ENCODE peak calls at places on chromosomes 12 and 14, in five cellular contexts. V, O, Y, A and H are unnamed samples.

GRCh38 chr12:132222096-132222807 is 78.0 kb downstream of the NOC4L start:
- DNase-seq in A (peak), V (no peak), O (peak), Y (peak), H (peak)

GRCh38 chr14:75979071-75979571 is 2.7 kb downstream of the TGFB3 start:
- DNase-seq in A (peak), O (no peak), Y (no peak), V (no peak), H (peak)

GRCh38 chr12:123101467-123102004 is 49.4 kb downstream of the PITPNM2 start:
- DNase-seq in O (no peak), A (no peak), Y (no peak), V (no peak), H (no peak)

GRCh38 chr14:94126800-94127199 is 2.6 kb downstream of the IFI27L2 start:
- DNase-seq in O (no peak), Y (no peak), V (peak), A (no peak), H (no peak)

GRCh38 chr12:50609292-50609874 is 104.6 kb downstream of the DIP2B start:
- DNase-seq in Y (no peak), O (no peak), A (no peak), V (no peak), H (no peak)

GRCh38 chr14:30143617-30144016 is 216.0 kb upstream of the PRKD1 start:
- DNase-seq in Y (no peak), A (peak), O (no peak), V (no peak), H (no peak)

GRCh38 chr12:2168808-2169207 is 116.0 kb downstream of the CACNA1C start:
- DNase-seq in O (peak), V (no peak), A (no peak), Y (no peak), H (no peak)

GRCh38 chr14:105281354-105282097 is 19.3 kb downstream of the BRF1 start:
- DNase-seq in V (no peak), Y (peak), O (no peak), A (peak), H (no peak)

GRCh38 chr14:87449016-87449415 is 544.0 kb downstream of the GALC start:
- DNase-seq in V (no peak), O (no peak), A (no peak), Y (no peak), H (no peak)

GRCh38 chr14:67705211-67705610 is 3.5 kb downstream of the RDH12 start:
- DNase-seq in Y (no peak), O (no peak), A (no peak), V (no peak), H (no peak)

GRCh38 chr14:54487771-54488170 is 1.0 kb downstream of the GMFB start:
- DNase-seq in Y (no peak), A (peak), V (no peak), O (no peak), H (no peak)

GRCh38 chr14:78950654-78951053 is 780.5 kb downstream of the NRXN3 start:
- DNase-seq in Y (no peak), O (no peak), V (no peak), A (no peak), H (no peak)

GRCh38 chr12:52324068-52324444 is 2.9 kb upstream of the KRT83 start:
- DNase-seq in A (no peak), V (no peak), O (no peak), Y (no peak), H (no peak)

GRCh38 chr14:90491221-90491867 is 94.5 kb downstream of the CALM1 start:
- DNase-seq in Y (no peak), O (no peak), A (peak), V (no peak), H (no peak)

GRCh38 chr12:122421263-122421814 is 1.1 kb downstream of the CLIP1 start:
- DNase-seq in V (peak), A (peak), Y (peak), O (no peak), H (peak)

GRCh38 chr12:10213168-10214130 is 772 bp downstream of the GABARAPL1 start:
- DNase-seq in A (peak), V (peak), O (peak), Y (peak), H (peak)

GRCh38 chr12:12376636-12377448 is 20.0 kb downstream of the BORCS5 start:
- DNase-seq in Y (peak), O (peak), V (no peak), A (peak), H (peak)

GRCh38 chr12:29990971-29991370 is 207.2 kb upstream of the TMTC1 start:
- DNase-seq in V (no peak), O (no peak), A (no peak), Y (no peak), H (no peak)

GRCh38 chr12:6370994-6371754 is 4.2 kb downstream of the SCNN1A start:
- DNase-seq in V (no peak), Y (peak), O (peak), A (no peak), H (no peak)

GRCh38 chr12:5561057-5561456 is 129.1 kb downstream of the NTF3 start:
- DNase-seq in V (no peak), A (no peak), Y (no peak), O (no peak), H (peak)

GRCh38 chr14:45810152-45810872 is 557.3 kb upstream of the MIS18BP1 start:
- DNase-seq in Y (no peak), V (no peak), A (no peak), O (no peak), H (no peak)

GRCh38 chr12:120856980-120857379 is 47.2 kb downstream of the SPPL3 start:
- DNase-seq in O (no peak), A (peak), V (no peak), Y (no peak), H (no peak)

GRCh38 chr14:100149789-100150611 is 9.4 kb downstream of the DEGS2 start:
- DNase-seq in A (no peak), V (no peak), O (no peak), Y (no peak), H (peak)

GRCh38 chr12:56086096-56086495 is 6.1 kb downstream of the ERBB3 start:
- DNase-seq in V (peak), Y (no peak), O (no peak), A (no peak), H (no peak)

GRCh38 chr12:67968316-67968715 is 20.9 kb upstream of the IFNG-AS1 start:
- DNase-seq in A (no peak), V (no peak), Y (no peak), O (no peak), H (no peak)

GRCh38 chr12:95351745-95352144 is 122.2 kb upstream of the METAP2 start:
- DNase-seq in V (no peak), Y (no peak), O (no peak), A (peak), H (no peak)

GRCh38 chr14:61462566-61463195 is 141.3 kb downstream of the PRKCH start:
- DNase-seq in O (no peak), V (no peak), Y (peak), A (peak), H (no peak)

GRCh38 chr12:503111-503761 is 43.5 kb downstream of the B4GALNT3 start:
- DNase-seq in O (peak), Y (no peak), V (peak), A (no peak), H (peak)

GRCh38 chr14:71141701-71142374 is 234.6 kb downstream of the PCNX1 start:
- DNase-seq in O (no peak), V (no peak), Y (no peak), A (no peak), H (no peak)

GRCh38 chr12:46549527-46550265 is 177.1 kb upstream of the SLC38A2 start:
- DNase-seq in O (peak), V (no peak), A (peak), Y (peak), H (no peak)

GRCh38 chr14:52333823-52334657 is 19.9 kb downstream of the PTGER2 start:
- DNase-seq in Y (no peak), V (no peak), O (no peak), A (no peak), H (no peak)

GRCh38 chr12:92337128-92337527 is 191.5 kb upstream of the BTG1 start:
- DNase-seq in Y (no peak), V (no peak), A (no peak), O (no peak), H (no peak)

GRCh38 chr12:119802472-119802871 is 74.6 kb downstream of the CIT start:
- DNase-seq in Y (no peak), A (peak), O (no peak), V (peak), H (no peak)

GRCh38 chr14:68681256-68681655 is 111.6 kb downstream of the ZFP36L1 start:
- DNase-seq in A (no peak), O (no peak), V (no peak), Y (no peak), H (no peak)

GRCh38 chr12:26721800-26722199 is 111.2 kb downstream of the ITPR2 start:
- DNase-seq in Y (no peak), V (no peak), A (no peak), O (peak), H (no peak)